ENCODE peak calls at places on chromosomes 2 and 18, in seven cellular contexts. H is GM12878, O is HCT116, V is K562, G is SK-N-SH, F is HepG2, N is H1. P is an unnamed sample.
A peak's percentile ranks its signal among the peaks of the same experiment; 100 is the strongest.

GRCh38 chr2:134736167-134736885 is 17.5 kb upstream of the TMEM163 start:
- DNase-seq in H (no peak), O (peak; percentile 3), V (no peak), G (no peak), F (no peak), N (no peak), P (no peak)

GRCh38 chr18:44409524-44409923 is 271.2 kb upstream of the SETBP1 start:
- DNase-seq in H (no peak), O (no peak), V (no peak), G (no peak), F (no peak), N (no peak), P (no peak)

GRCh38 chr18:25561923-25562322 is 210.0 kb upstream of the ZNF521 start:
- DNase-seq in H (no peak), O (no peak), V (peak; percentile 35), G (peak; percentile 44), F (peak; percentile 12), N (no peak), P (peak; percentile 2)

GRCh38 chr2:81324046-81324445 is 1019.5 kb upstream of the LRRTM1 start:
- DNase-seq in H (no peak), O (peak; percentile 18), V (no peak), G (no peak), F (peak; percentile 16), N (peak; percentile 17), P (no peak)

GRCh38 chr2:154125900-154126299 is 254.2 kb downstream of the GALNT13 start:
- DNase-seq in H (no peak), O (no peak), V (no peak), G (no peak), F (no peak), N (no peak), P (no peak)

GRCh38 chr2:241702155-241702404 is 241 bp downstream of the ING5 start:
- DNase-seq in H (peak; percentile 15), O (no peak), V (peak; percentile 83), G (peak; percentile 96), F (no peak), N (no peak), P (no peak)

GRCh38 chr2:168848220-168848619 is 42.0 kb downstream of the SPC25 start:
- DNase-seq in H (no peak), O (no peak), V (no peak), G (peak; percentile 17), F (no peak), N (no peak), P (no peak)

GRCh38 chr2:189210250-189211075 is 30.9 kb upstream of the COL5A2 start:
- DNase-seq in H (no peak), O (peak; percentile 24), V (peak; percentile 50), G (no peak), F (no peak), N (no peak), P (no peak)

GRCh38 chr18:75454022-75454795 is 26.7 kb upstream of the SMIM21 start:
- DNase-seq in H (no peak), O (no peak), V (no peak), G (no peak), F (no peak), N (no peak), P (no peak)

GRCh38 chr2:12606472-12607000 is 110.2 kb upstream of the TRIB2 start:
- DNase-seq in H (no peak), O (no peak), V (no peak), G (peak; percentile 70), F (peak; percentile 6), N (no peak), P (no peak)

GRCh38 chr2:203584784-203585183 is 49.7 kb upstream of the RAPH1 start:
- DNase-seq in H (no peak), O (no peak), V (no peak), G (no peak), F (peak; percentile 15), N (no peak), P (no peak)

GRCh38 chr2:219460424-219460926 is 25.8 kb downstream of the SPEG start:
- DNase-seq in H (no peak), O (no peak), V (peak; percentile 57), G (peak; percentile 88), F (no peak), N (no peak), P (no peak)

GRCh38 chr18:74337155-74337911 is 21.7 kb downstream of the C18orf63 start:
- DNase-seq in H (no peak), O (no peak), V (no peak), G (no peak), F (no peak), N (no peak), P (no peak)

GRCh38 chr18:49101230-49101629 is 150.5 kb upstream of the SMAD7 start:
- DNase-seq in H (no peak), O (no peak), V (no peak), G (no peak), F (no peak), N (no peak), P (no peak)

GRCh38 chr18:45771587-45771986 is 47.6 kb downstream of the SLC14A1 start:
- DNase-seq in H (no peak), O (no peak), V (no peak), G (no peak), F (no peak), N (no peak), P (no peak)

GRCh38 chr18:57125627-57126026 is 21.3 kb upstream of the BOD1L2 start:
- DNase-seq in H (no peak), O (no peak), V (no peak), G (no peak), F (no peak), N (no peak), P (no peak)

GRCh38 chr2:25251032-25251460 is 82.7 kb upstream of the POMC start:
- DNase-seq in H (no peak), O (no peak), V (peak; percentile 52), G (peak; percentile 80), F (no peak), N (no peak), P (no peak)

GRCh38 chr2:25254961-25255360 is 86.6 kb upstream of the POMC start:
- DNase-seq in H (no peak), O (no peak), V (no peak), G (no peak), F (no peak), N (no peak), P (no peak)

GRCh38 chr2:25251461-25252273 is 83.3 kb upstream of the POMC start:
- DNase-seq in H (no peak), O (no peak), V (peak; percentile 74), G (peak; percentile 84), F (peak; percentile 91), N (no peak), P (no peak)

GRCh38 chr2:25252291-25253152 is 84.1 kb upstream of the POMC start:
- DNase-seq in H (no peak), O (no peak), V (peak; percentile 97), G (peak; percentile 99), F (peak; percentile 82), N (peak; percentile 83), P (no peak)

GRCh38 chr2:25253153-25253617 is 84.8 kb upstream of the POMC start:
- DNase-seq in H (no peak), O (no peak), V (no peak), G (no peak), F (no peak), N (no peak), P (no peak)
- TF ChIP-seq SIN3A in H (no peak), O (no peak), V (no peak), G (no peak), F (no peak), N (no peak), P (no peak)

DNA sequence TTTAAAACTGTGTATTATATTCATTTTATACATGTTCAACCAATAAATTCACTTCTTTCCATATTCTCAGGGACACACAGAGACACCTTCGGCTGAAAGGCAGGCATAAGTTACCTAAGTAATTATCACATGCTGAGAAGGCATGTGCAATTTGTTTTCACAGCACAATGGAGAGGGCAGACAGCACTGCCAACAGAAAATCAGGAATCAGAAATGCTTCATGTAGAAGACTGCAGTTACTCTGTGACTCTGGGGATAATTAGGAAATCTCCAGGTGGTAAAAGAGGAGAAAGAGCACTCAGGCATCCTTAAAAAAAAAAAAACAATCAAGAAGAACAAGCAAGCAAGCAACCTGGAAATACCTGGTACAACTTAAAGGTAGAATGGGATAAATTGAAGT is 49.3 kb downstream of the DSEL start:
- DNase-seq in H (no peak), O (no peak), V (no peak), G (no peak), F (no peak), N (no peak), P (no peak)
- TF ChIP-seq SIN3A in H (no peak), O (no peak), V (no peak), G (no peak), F (no peak), N (no peak), P (no peak)

GRCh38 chr2:191247381-191248057 is 2.3 kb downstream of the MYO1B start:
- DNase-seq in H (no peak), O (peak; percentile 23), V (no peak), G (peak; percentile 75), F (peak; percentile 98), N (peak; percentile 13), P (no peak)
- TF ChIP-seq SIN3A in H (no peak), O (no peak), V (no peak), G (no peak), F (peak; percentile 89), N (no peak), P (no peak)

GRCh38 chr2:160014227-160014626 is 48.2 kb downstream of the PLA2R1 start:
- DNase-seq in H (no peak), O (no peak), V (no peak), G (no peak), F (no peak), N (no peak), P (no peak)
- TF ChIP-seq SIN3A in H (no peak), O (no peak), V (no peak), G (no peak), F (no peak), N (no peak), P (no peak)

GRCh38 chr2:53737091-53737490 is 30.5 kb upstream of the CHAC2 start:
- DNase-seq in H (no peak), O (no peak), V (no peak), G (no peak), F (no peak), N (no peak), P (no peak)

GRCh38 chr2:53744395-53745065 is 23.1 kb upstream of the CHAC2 start:
- DNase-seq in H (no peak), O (no peak), V (no peak), G (no peak), F (no peak), N (no peak), P (no peak)

GRCh38 chr2:53739057-53739456 is 28.5 kb upstream of the CHAC2 start:
- DNase-seq in H (no peak), O (no peak), V (no peak), G (no peak), F (no peak), N (no peak), P (no peak)

DNA sequence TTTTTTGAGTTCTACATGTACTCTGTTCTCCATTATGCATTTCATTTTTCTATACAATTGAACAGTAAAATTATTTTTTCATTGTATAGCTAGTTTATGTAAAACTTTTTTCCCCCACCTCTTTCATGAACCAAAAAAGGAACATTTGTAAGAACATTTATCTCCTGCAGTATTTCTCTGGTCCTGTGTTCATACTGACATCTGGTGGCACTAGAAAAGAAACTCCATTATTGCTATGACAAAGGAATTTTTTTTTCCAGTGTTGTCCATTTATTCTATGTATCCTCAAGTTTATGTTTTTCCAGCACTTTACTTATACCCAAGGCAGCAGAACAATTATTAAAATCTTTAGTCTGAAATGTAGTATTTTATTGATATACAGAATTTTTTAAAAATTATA is 27.4 kb upstream of the CHAC2 start:
- DNase-seq in H (no peak), O (peak; percentile 1), V (no peak), G (peak; percentile 9), F (peak; percentile 40), N (no peak), P (no peak)
- TF ChIP-seq SIN3A in H (no peak), O (no peak), V (no peak), G (no peak), F (no peak), N (no peak), P (no peak)

P was measured in Panc1.